ENCODE peak calls at places on chromosomes 3 and 15, in four cellular contexts. One of them, this sample, is unnamed.

GRCh38 chr3:119122350-119122749 is 23.6 kb upstream of the TEX55 start:
- DNase-seq in GM12878: no peak
- DNase-seq in HepG2: no peak
- DNase-seq in K562: no peak
- DNase-seq in this sample: no peak

GRCh38 chr3:16374047-16375019 is 109.3 kb downstream of the OXNAD1 start:
- DNase-seq in GM12878: no peak
- DNase-seq in HepG2: no peak
- DNase-seq in K562: no peak
- DNase-seq in this sample: no peak

GRCh38 chr3:52827866-52828376 is 2.6 kb downstream of the ITIH4 start:
- DNase-seq in GM12878: no peak
- DNase-seq in HepG2: peak
- DNase-seq in K562: no peak
- DNase-seq in this sample: no peak

GRCh38 chr15:42151736-42152135 is 4.7 kb downstream of the PLA2G4F start:
- DNase-seq in GM12878: no peak
- DNase-seq in HepG2: no peak
- DNase-seq in K562: no peak
- DNase-seq in this sample: no peak

GRCh38 chr3:168512802-168513201 is 417.1 kb upstream of the GOLIM4 start:
- DNase-seq in GM12878: no peak
- DNase-seq in HepG2: no peak
- DNase-seq in K562: no peak
- DNase-seq in this sample: no peak

GRCh38 chr15:34855893-34856292 is 60.5 kb upstream of the ACTC1 start:
- DNase-seq in GM12878: no peak
- DNase-seq in HepG2: no peak
- DNase-seq in K562: no peak
- DNase-seq in this sample: no peak

GRCh38 chr15:84034831-84035753 is 200.5 kb upstream of the GOLGA6L4 start:
- DNase-seq in GM12878: no peak
- DNase-seq in HepG2: peak
- DNase-seq in K562: no peak
- DNase-seq in this sample: peak

GRCh38 chr3:122325769-122326168 is 721 bp downstream of the CSTA start:
- DNase-seq in GM12878: no peak
- DNase-seq in HepG2: no peak
- DNase-seq in K562: no peak
- DNase-seq in this sample: no peak

GRCh38 chr3:71464613-71465012 is 118.9 kb downstream of the FOXP1 start:
- DNase-seq in GM12878: no peak
- DNase-seq in HepG2: no peak
- DNase-seq in K562: no peak
- DNase-seq in this sample: no peak

GRCh38 chr15:88089019-88089603 is 167.4 kb downstream of the NTRK3 start:
- DNase-seq in GM12878: no peak
- DNase-seq in HepG2: no peak
- DNase-seq in K562: no peak
- DNase-seq in this sample: no peak

GRCh38 chr3:18559323-18559972 is 134.3 kb upstream of the SATB1 start:
- DNase-seq in GM12878: no peak
- DNase-seq in HepG2: peak
- DNase-seq in K562: peak
- DNase-seq in this sample: peak

GRCh38 chr3:131072845-131073244 is 46.2 kb downstream of the NEK11 start:
- DNase-seq in GM12878: no peak
- DNase-seq in HepG2: no peak
- DNase-seq in K562: peak
- DNase-seq in this sample: no peak

GRCh38 chr15:55991841-55992768 is 1.3 kb downstream of the NEDD4 start:
- DNase-seq in GM12878: no peak
- DNase-seq in HepG2: no peak
- DNase-seq in K562: no peak
- DNase-seq in this sample: no peak

GRCh38 chr15:70269991-70270751 is 172.5 kb upstream of the TLE3 start:
- DNase-seq in GM12878: no peak
- DNase-seq in HepG2: no peak
- DNase-seq in K562: no peak
- DNase-seq in this sample: no peak

GRCh38 chr3:157131861-157132260 is 28.1 kb downstream of the CCNL1 start:
- DNase-seq in GM12878: no peak
- DNase-seq in HepG2: no peak
- DNase-seq in K562: no peak
- DNase-seq in this sample: no peak

GRCh38 chr3:56761023-56761422 is 40.7 kb downstream of the ARHGEF3 start:
- DNase-seq in GM12878: no peak
- DNase-seq in HepG2: no peak
- DNase-seq in K562: no peak
- DNase-seq in this sample: no peak

GRCh38 chr3:56762718-56763117 is 39.0 kb downstream of the ARHGEF3 start:
- DNase-seq in GM12878: no peak
- DNase-seq in HepG2: no peak
- DNase-seq in K562: no peak
- DNase-seq in this sample: no peak

GRCh38 chr3:56761887-56762605 is 39.7 kb downstream of the ARHGEF3 start:
- DNase-seq in GM12878: no peak
- DNase-seq in HepG2: no peak
- DNase-seq in K562: no peak
- DNase-seq in this sample: no peak

GRCh38 chr3:56758539-56758981 is 43.2 kb downstream of the ARHGEF3 start:
- DNase-seq in GM12878: peak
- DNase-seq in HepG2: peak
- DNase-seq in K562: no peak
- DNase-seq in this sample: no peak

GRCh38 chr3:56759532-56759931 is 42.2 kb downstream of the ARHGEF3 start:
- DNase-seq in GM12878: no peak
- DNase-seq in HepG2: no peak
- DNase-seq in K562: no peak
- DNase-seq in this sample: no peak
- TF ChIP-seq SP1 in GM12878: no peak
- TF ChIP-seq SP1 in HepG2: no peak
- TF ChIP-seq SP1 in K562: no peak
- TF ChIP-seq SP1 in this sample: no peak

DNA sequence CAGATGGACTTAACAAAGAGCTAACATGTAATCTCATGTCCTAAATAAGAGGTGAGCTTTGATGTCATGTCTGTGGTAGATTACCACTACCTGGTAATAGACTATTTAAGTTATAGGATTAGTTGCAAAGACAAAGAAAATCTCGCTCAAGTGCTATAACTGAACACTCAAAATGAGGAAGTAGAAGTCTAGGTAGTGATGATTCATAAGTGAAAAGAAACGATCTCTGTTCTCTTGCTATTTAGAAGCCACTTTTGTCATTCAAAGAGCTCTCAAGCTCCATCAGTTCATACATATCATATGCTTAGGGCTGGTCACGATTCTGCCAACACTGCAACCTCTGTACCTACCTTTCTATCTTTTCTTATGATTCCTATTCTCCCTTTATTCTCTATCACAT is 110.9 kb downstream of the EDEM1 start:
- DNase-seq in GM12878: peak
- DNase-seq in HepG2: no peak
- DNase-seq in K562: no peak
- DNase-seq in this sample: no peak
- TF ChIP-seq FOXM1 in GM12878: peak
- TF ChIP-seq FOXM1 in HepG2: no peak
- TF ChIP-seq FOXM1 in K562: no peak
- TF ChIP-seq FOXM1 in this sample: no peak

GRCh38 chr3:109927726-109928125 is 590.4 kb upstream of the DPPA4 start:
- DNase-seq in GM12878: no peak
- DNase-seq in HepG2: no peak
- DNase-seq in K562: no peak
- DNase-seq in this sample: no peak

GRCh38 chr3:109930592-109930991 is 593.2 kb upstream of the DPPA4 start:
- DNase-seq in GM12878: no peak
- DNase-seq in HepG2: no peak
- DNase-seq in K562: no peak
- DNase-seq in this sample: no peak

GRCh38 chr3:109926376-109926775 is 589.0 kb upstream of the DPPA4 start:
- DNase-seq in GM12878: no peak
- DNase-seq in HepG2: no peak
- DNase-seq in K562: no peak
- DNase-seq in this sample: no peak

GRCh38 chr3:109924196-109924595 is 586.9 kb upstream of the DPPA4 start:
- DNase-seq in GM12878: no peak
- DNase-seq in HepG2: no peak
- DNase-seq in K562: no peak
- DNase-seq in this sample: no peak

DNA sequence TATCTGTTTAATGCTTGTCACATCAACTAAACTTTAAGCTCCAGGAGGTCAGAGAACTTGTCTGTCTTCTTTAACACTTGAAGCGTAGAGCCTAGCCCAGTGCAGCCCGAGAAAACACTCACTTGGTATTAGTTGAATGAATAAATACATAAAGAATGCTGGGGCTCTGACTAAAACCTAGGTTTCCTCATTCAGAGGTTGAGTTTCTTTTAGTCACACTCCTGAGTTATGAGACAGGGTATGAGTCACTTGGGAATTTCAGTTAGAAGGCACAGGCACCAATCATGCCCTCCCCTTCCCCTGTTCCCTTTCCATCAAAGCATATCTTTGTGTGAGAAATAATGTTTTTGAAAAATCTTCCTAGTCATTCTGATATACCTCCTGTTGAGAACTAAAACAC is 589.8 kb upstream of the DPPA4 start:
- DNase-seq in GM12878: no peak
- DNase-seq in HepG2: peak
- DNase-seq in K562: no peak
- DNase-seq in this sample: no peak
- TF ChIP-seq SP1 in GM12878: no peak
- TF ChIP-seq SP1 in HepG2: no peak
- TF ChIP-seq SP1 in K562: no peak
- TF ChIP-seq SP1 in this sample: no peak

GRCh38 chr3:7508821-7509220 is 647.9 kb downstream of the GRM7 start:
- DNase-seq in GM12878: no peak
- DNase-seq in HepG2: no peak
- DNase-seq in K562: no peak
- DNase-seq in this sample: no peak

GRCh38 chr3:7504886-7505775 is 644.2 kb downstream of the GRM7 start:
- DNase-seq in GM12878: no peak
- DNase-seq in HepG2: peak
- DNase-seq in K562: no peak
- DNase-seq in this sample: no peak

GRCh38 chr3:7512048-7512447 is 651.1 kb downstream of the GRM7 start:
- DNase-seq in GM12878: no peak
- DNase-seq in HepG2: no peak
- DNase-seq in K562: no peak
- DNase-seq in this sample: no peak

GRCh38 chr3:7503431-7503830 is 642.5 kb downstream of the GRM7 start:
- DNase-seq in GM12878: no peak
- DNase-seq in HepG2: no peak
- DNase-seq in K562: no peak
- DNase-seq in this sample: no peak

DNA sequence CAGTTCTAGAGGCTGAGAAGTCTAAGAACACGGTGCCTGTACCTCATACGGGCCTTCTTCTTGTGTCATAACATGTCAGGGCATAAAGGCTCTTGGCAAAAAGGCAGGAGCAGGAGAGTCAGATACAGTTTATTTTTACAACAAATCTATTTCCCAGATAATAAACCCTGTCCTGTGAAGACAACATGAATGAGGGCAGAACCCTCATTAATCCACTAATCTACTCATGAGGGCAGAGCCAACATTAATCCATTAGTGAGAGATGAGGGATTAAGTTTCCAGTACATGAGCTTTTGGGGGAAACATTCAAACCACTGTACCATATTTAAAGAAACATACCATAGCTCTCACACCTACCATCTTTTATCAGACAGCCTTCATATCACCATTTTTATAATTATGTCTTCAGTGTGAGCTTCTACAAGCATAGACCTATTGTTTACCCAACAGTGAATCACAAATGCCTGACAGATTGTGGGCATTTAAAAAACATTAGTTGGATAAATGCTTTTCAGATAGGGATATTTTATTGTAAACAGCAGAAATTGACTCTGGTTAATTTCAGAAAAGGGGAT is 645.8 kb downstream of the GRM7 start:
- DNase-seq in GM12878: no peak
- DNase-seq in HepG2: no peak
- DNase-seq in K562: no peak
- DNase-seq in this sample: no peak
- TF ChIP-seq FOXM1 in GM12878: no peak
- TF ChIP-seq FOXM1 in HepG2: no peak
- TF ChIP-seq FOXM1 in K562: no peak
- TF ChIP-seq FOXM1 in this sample: no peak

DNA sequence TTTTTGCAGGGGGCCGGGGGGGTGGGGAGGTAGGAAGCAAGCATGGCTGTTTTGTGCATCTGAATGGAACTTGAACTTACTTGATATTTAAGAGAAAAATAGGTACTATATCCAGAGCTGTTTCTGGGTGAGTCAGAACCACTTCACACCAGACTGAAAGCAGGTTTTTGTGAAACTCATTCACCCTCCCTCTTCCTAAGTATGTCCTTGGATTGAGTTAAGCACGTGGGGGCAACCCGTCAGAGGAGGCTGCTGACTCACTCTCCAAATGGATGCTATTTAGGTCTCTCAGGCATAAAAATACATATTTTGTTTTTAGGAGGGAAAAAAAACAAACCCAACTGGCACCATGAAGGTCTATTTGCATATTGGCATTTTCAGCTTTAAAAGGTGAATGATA is 270.3 kb downstream of the RYR3 start:
- DNase-seq in GM12878: no peak
- DNase-seq in HepG2: no peak
- DNase-seq in K562: no peak
- DNase-seq in this sample: no peak
- TF ChIP-seq SP1 in GM12878: no peak
- TF ChIP-seq SP1 in HepG2: no peak
- TF ChIP-seq SP1 in K562: no peak
- TF ChIP-seq SP1 in this sample: no peak

GRCh38 chr3:160755776-160756304 is at the start of gene PPM1L:
- DNase-seq in GM12878: no peak
- DNase-seq in HepG2: no peak
- DNase-seq in K562: peak
- DNase-seq in this sample: peak

GRCh38 chr3:160757624-160758106 is 1.6 kb downstream of the PPM1L start:
- DNase-seq in GM12878: no peak
- DNase-seq in HepG2: no peak
- DNase-seq in K562: no peak
- DNase-seq in this sample: no peak

GRCh38 chr3:160754855-160755747 is 930 bp upstream of the PPM1L start:
- DNase-seq in GM12878: peak
- DNase-seq in HepG2: peak
- DNase-seq in K562: peak
- DNase-seq in this sample: peak

GRCh38 chr3:160758929-160759577 is 3.0 kb downstream of the PPM1L start:
- DNase-seq in GM12878: no peak
- DNase-seq in HepG2: no peak
- DNase-seq in K562: no peak
- DNase-seq in this sample: no peak

GRCh38 chr3:160756907-160757623 is 1.0 kb downstream of the PPM1L start:
- DNase-seq in GM12878: no peak
- DNase-seq in HepG2: no peak
- DNase-seq in K562: no peak
- DNase-seq in this sample: peak
- TF ChIP-seq FOXM1 in GM12878: no peak
- TF ChIP-seq FOXM1 in HepG2: no peak
- TF ChIP-seq FOXM1 in K562: no peak
- TF ChIP-seq FOXM1 in this sample: no peak

GRCh38 chr15:26521142-26521541 is 251.7 kb downstream of the GABRB3 start:
- DNase-seq in GM12878: no peak
- DNase-seq in HepG2: no peak
- DNase-seq in K562: no peak
- DNase-seq in this sample: no peak

GRCh38 chr15:26518885-26519284 is 254.0 kb downstream of the GABRB3 start:
- DNase-seq in GM12878: no peak
- DNase-seq in HepG2: no peak
- DNase-seq in K562: no peak
- DNase-seq in this sample: no peak

GRCh38 chr15:26516102-26516980 is 256.5 kb downstream of the GABRB3 start:
- DNase-seq in GM12878: no peak
- DNase-seq in HepG2: no peak
- DNase-seq in K562: no peak
- DNase-seq in this sample: no peak
- TF ChIP-seq SP1 in GM12878: no peak
- TF ChIP-seq SP1 in HepG2: no peak
- TF ChIP-seq SP1 in K562: no peak
- TF ChIP-seq SP1 in this sample: no peak